ENCODE peak calls at places on chromosomes 5 and 9, in nine cellular contexts. P is lower leg skin; W is AG10803; I is cardiac muscle cell; F is lower lobe of right lung; Z is heart left ventricle; Q is stimulated activated CD8-positive, alpha-beta memory T cell treated with anti-CD3 and anti-CD28 coated beads, Interleukin-4, amount 100 ng/mL, for 24 hours; D is OCI-M1; J is stimulated activated CD4-positive, alpha-beta T cell treated with anti-CD3 and anti-CD28 coated beads, Interleukin-12 subunit alpha, Interleukin-12 subunit beta, amount 100 ng/mL, for 4 hours. Y is an unnamed sample.

GRCh38 chr9:86036555-86036954 is 62.8 kb downstream of the GOLM1 start:
- DNase-seq in P (no peak), W (no peak), I (no peak), F (no peak), Z (no peak), Q (no peak), D (no peak), J (no peak), Y (no peak)

GRCh38 chr9:134055981-134056461 is 11.8 kb downstream of the BRD3 start:
- DNase-seq in P (peak; percentile 94), W (peak; percentile 94), I (no peak), F (peak; percentile 90), Z (peak; percentile 85), Q (no peak), D (no peak), J (no peak), Y (no peak)

GRCh38 chr5:136020383-136021015 is 8.3 kb upstream of the TGFBI start:
- DNase-seq in P (peak; percentile 78), W (peak; percentile 94), I (no peak), F (no peak), Z (no peak), Q (no peak), D (peak; percentile 51), J (no peak), Y (peak; percentile 95)

GRCh38 chr5:13771011-13771571 is 173.4 kb downstream of the DNAH5 start:
- DNase-seq in P (no peak), W (peak; percentile 56), I (no peak), F (no peak), Z (no peak), Q (no peak), D (no peak), J (no peak), Y (no peak)

GRCh38 chr9:120654278-120654677 is 60.0 kb downstream of the MEGF9 start:
- DNase-seq in P (no peak), W (no peak), I (no peak), F (no peak), Z (no peak), Q (no peak), D (no peak), J (no peak), Y (no peak)

GRCh38 chr5:45578270-45578669 is 117.9 kb downstream of the HCN1 start:
- DNase-seq in P (no peak), W (no peak), I (no peak), F (no peak), Z (no peak), Q (no peak), D (peak; percentile 72), J (no peak), Y (no peak)

GRCh38 chr5:115490601-115491000 is 54.0 kb downstream of the FEM1C start:
- DNase-seq in P (no peak), W (no peak), I (peak; percentile 5), F (no peak), Z (no peak), Q (no peak), D (no peak), J (no peak), Y (no peak)

GRCh38 chr9:136312436-136312835 is 8.5 kb upstream of the CCDC187 start:
- DNase-seq in P (no peak), W (peak; percentile 45), I (peak; percentile 58), F (no peak), Z (no peak), Q (peak; percentile 30), D (peak; percentile 63), J (peak; percentile 36), Y (peak; percentile 60)

GRCh38 chr5:56840597-56840996 is 25.2 kb downstream of the MAP3K1 start:
- DNase-seq in P (no peak), W (no peak), I (no peak), F (no peak), Z (no peak), Q (no peak), D (no peak), J (no peak), Y (no peak)

GRCh38 chr5:138979684-138980275 is 104.6 kb upstream of the LRRTM2 start:
- DNase-seq in P (no peak), W (no peak), I (no peak), F (no peak), Z (no peak), Q (peak; percentile 6), D (no peak), J (no peak), Y (peak; percentile 25)

GRCh38 chr5:74206571-74207550 is 433.7 kb downstream of the ENC1 start:
- DNase-seq in P (peak; percentile 89), W (peak; percentile 90), I (no peak), F (peak; percentile 63), Z (peak; percentile 56), Q (no peak), D (no peak), J (no peak), Y (no peak)

GRCh38 chr9:29416204-29416603 is 1842.9 kb upstream of the C9orf72 start:
- DNase-seq in P (no peak), W (no peak), I (no peak), F (no peak), Z (no peak), Q (no peak), D (no peak), J (no peak), Y (no peak)

GRCh38 chr9:133932176-133932575 is 59.9 kb downstream of the VAV2 start:
- DNase-seq in P (no peak), W (no peak), I (no peak), F (no peak), Z (no peak), Q (no peak), D (no peak), J (no peak), Y (no peak)

GRCh38 chr9:89442501-89442978 is 55.4 kb downstream of the SEMA4D start:
- DNase-seq in P (peak; percentile 82), W (no peak), I (no peak), F (no peak), Z (no peak), Q (no peak), D (no peak), J (no peak), Y (peak; percentile 76)

GRCh38 chr9:136283291-136284235 is 20.3 kb downstream of the CCDC187 start:
- DNase-seq in P (peak; percentile 95), W (peak; percentile 58), I (peak; percentile 86), F (peak; percentile 82), Z (peak; percentile 78), Q (peak; percentile 58), D (peak; percentile 80), J (peak; percentile 72), Y (peak; percentile 78)

GRCh38 chr5:169300468-169301385 is at the start of gene SLIT3:
- DNase-seq in P (peak; percentile 95), W (peak; percentile 92), I (peak; percentile 93), F (no peak), Z (peak; percentile 82), Q (no peak), D (no peak), J (no peak), Y (no peak)

GRCh38 chr9:4943346-4943745 is 41.7 kb upstream of the JAK2 start:
- DNase-seq in P (no peak), W (no peak), I (no peak), F (no peak), Z (no peak), Q (no peak), D (no peak), J (no peak), Y (no peak)

GRCh38 chr9:104286792-104287191 is 192.7 kb downstream of the SMC2 start:
- DNase-seq in P (no peak), W (no peak), I (no peak), F (no peak), Z (no peak), Q (no peak), D (no peak), J (no peak), Y (no peak)

GRCh38 chr5:95822408-95823240 is at the start of gene GLRX:
- DNase-seq in P (peak; percentile 94), W (peak; percentile 97), I (peak; percentile 77), F (peak; percentile 75), Z (peak; percentile 77), Q (no peak), D (peak; percentile 90), J (peak; percentile 27), Y (peak; percentile 83)

GRCh38 chr9:7489018-7489417 is 310.6 kb downstream of the DMAC1 start:
- DNase-seq in P (no peak), W (no peak), I (no peak), F (no peak), Z (peak; percentile 58), Q (no peak), D (no peak), J (no peak), Y (no peak)

GRCh38 chr9:127104465-127105311 is 17.7 kb downstream of the ANGPTL2 start:
- DNase-seq in P (no peak), W (peak; percentile 59), I (peak; percentile 19), F (no peak), Z (peak; percentile 63), Q (no peak), D (no peak), J (no peak), Y (no peak)

GRCh38 chr9:91991621-91992435 is 41.8 kb upstream of the ROR2 start:
- DNase-seq in P (no peak), W (peak; percentile 54), I (no peak), F (no peak), Z (no peak), Q (no peak), D (no peak), J (no peak), Y (no peak)

GRCh38 chr5:156399323-156399722 is 72.4 kb downstream of the SGCD start:
- DNase-seq in P (no peak), W (no peak), I (no peak), F (no peak), Z (no peak), Q (no peak), D (no peak), J (no peak), Y (no peak)

GRCh38 chr5:181044093-181044599 is 4.1 kb downstream of the BTNL9 start:
- DNase-seq in P (peak; percentile 67), W (no peak), I (no peak), F (no peak), Z (no peak), Q (no peak), D (no peak), J (no peak), Y (no peak)

GRCh38 chr5:1168751-1169607 is 32.4 kb upstream of the SLC6A19 start:
- DNase-seq in P (no peak), W (no peak), I (no peak), F (peak; percentile 37), Z (no peak), Q (no peak), D (no peak), J (no peak), Y (peak; percentile 59)

GRCh38 chr5:852431-853401 is 1.9 kb upstream of the ZDHHC11 start:
- DNase-seq in P (no peak), W (no peak), I (no peak), F (peak; percentile 39), Z (peak; percentile 10), Q (no peak), D (no peak), J (no peak), Y (no peak)

GRCh38 chr5:51495672-51496071 is 112.4 kb downstream of the ISL1 start:
- DNase-seq in P (no peak), W (peak; percentile 1), I (no peak), F (no peak), Z (no peak), Q (no peak), D (no peak), J (no peak), Y (no peak)

GRCh38 chr5:158276692-158277091 is 417.7 kb upstream of the CLINT1 start:
- DNase-seq in P (no peak), W (no peak), I (no peak), F (no peak), Z (no peak), Q (no peak), D (no peak), J (no peak), Y (no peak)

GRCh38 chr9:95143591-95144561 is 173.6 kb downstream of the FANCC start:
- DNase-seq in P (peak; percentile 97), W (peak; percentile 99), I (no peak), F (peak; percentile 54), Z (peak; percentile 80), Q (no peak), D (no peak), J (no peak), Y (no peak)

GRCh38 chr9:22055090-22055489 is 46.0 kb upstream of the CDKN2B start:
- DNase-seq in P (no peak), W (no peak), I (no peak), F (no peak), Z (no peak), Q (no peak), D (no peak), J (no peak), Y (no peak)

GRCh38 chr9:88813810-88814209 is 177.5 kb upstream of the S1PR3 start:
- DNase-seq in P (no peak), W (no peak), I (no peak), F (no peak), Z (no peak), Q (no peak), D (no peak), J (no peak), Y (no peak)

Y was measured in NB4.